ENCODE peak calls at places on chromosomes 7 and 10, in five cellular contexts. T is stromal cell of bone marrow, Z is thoracic aorta, L is kidney tubule cell, R is amygdala. K is an unnamed sample.
A peak's percentile ranks its signal among the peaks of the same experiment; 100 is the strongest.

GRCh38 chr7:99393363-99394187 is 14.8 kb downstream of the PDAP1 start:
- DNase-seq in T (no peak), Z (no peak), L (no peak), R (no peak), K (no peak)

GRCh38 chr10:34698979-34699378 is 116.1 kb downstream of the PARD3 start:
- DNase-seq in T (peak; percentile 67), Z (peak; percentile 9), L (peak; percentile 94), R (no peak), K (peak; percentile 66)

GRCh38 chr7:140403878-140404564 is at the start of gene RAB19:
- DNase-seq in T (no peak), Z (no peak), L (peak; percentile 76), R (no peak), K (no peak)

GRCh38 chr7:48213226-48213625 is 42.0 kb downstream of the ABCA13 start:
- DNase-seq in T (peak; percentile 1), Z (no peak), L (no peak), R (no peak), K (no peak)

GRCh38 chr10:45235823-45236222 is 79.6 kb downstream of the OR13A1 start:
- DNase-seq in T (peak; percentile 15), Z (no peak), L (peak; percentile 5), R (no peak), K (no peak)

GRCh38 chr7:129502708-129503685 is 666 bp downstream of the SMKR1 start:
- DNase-seq in T (no peak), Z (no peak), L (no peak), R (no peak), K (no peak)

GRCh38 chr7:77738871-77739270 is 42.6 kb downstream of the RSBN1L start:
- DNase-seq in T (no peak), Z (no peak), L (no peak), R (no peak), K (no peak)

GRCh38 chr10:94963901-94964300 is 25.4 kb downstream of the CYP2C9 start:
- DNase-seq in T (peak; percentile 7), Z (no peak), L (peak; percentile 61), R (no peak), K (no peak)

GRCh38 chr10:77388571-77388970 is 249.0 kb downstream of the KCNMA1 start:
- DNase-seq in T (no peak), Z (no peak), L (no peak), R (no peak), K (no peak)

GRCh38 chr10:31034041-31034918 is 2.6 kb upstream of the ZNF438 start:
- DNase-seq in T (peak; percentile 82), Z (no peak), L (peak; percentile 84), R (no peak), K (no peak)

GRCh38 chr10:96974348-96974747 is 142.2 kb downstream of the LCOR start:
- DNase-seq in T (no peak), Z (no peak), L (no peak), R (no peak), K (no peak)

GRCh38 chr10:110200518-110200917 is 6.9 kb upstream of the MXI1 start:
- DNase-seq in T (no peak), Z (no peak), L (no peak), R (no peak), K (no peak)

GRCh38 chr10:1026578-1026977 is 919 bp upstream of the IDI2 start:
- DNase-seq in T (no peak), Z (no peak), L (no peak), R (no peak), K (no peak)

GRCh38 chr10:5479481-5480161 is 19.7 kb downstream of the CALML5 start:
- DNase-seq in T (no peak), Z (no peak), L (no peak), R (no peak), K (peak; percentile 54)

GRCh38 chr10:83199357-83199756 is 940.0 kb upstream of the GHITM start:
- DNase-seq in T (no peak), Z (no peak), L (no peak), R (no peak), K (no peak)

GRCh38 chr7:149237502-149237901 is 1.9 kb upstream of the ZNF212 start:
- DNase-seq in T (no peak), Z (no peak), L (no peak), R (no peak), K (no peak)

GRCh38 chr10:11879387-11880168 is 56.4 kb downstream of the PROSER2 start:
- DNase-seq in T (no peak), Z (no peak), L (peak; percentile 32), R (no peak), K (no peak)

GRCh38 chr7:15571303-15571878 is 9.6 kb upstream of the AGMO start:
- DNase-seq in T (no peak), Z (no peak), L (no peak), R (no peak), K (no peak)

GRCh38 chr10:25082276-25083204 is 66.1 kb downstream of the THNSL1 start:
- DNase-seq in T (no peak), Z (no peak), L (no peak), R (no peak), K (no peak)

GRCh38 chr10:97714401-97715258 is 1.1 kb downstream of the MARVELD1 start:
- DNase-seq in T (peak; percentile 62), Z (peak; percentile 34), L (peak; percentile 62), R (no peak), K (peak; percentile 88)

GRCh38 chr7:107394831-107395230 is 75.0 kb upstream of the GPR22 start:
- DNase-seq in T (peak; percentile 39), Z (no peak), L (peak; percentile 3), R (no peak), K (no peak)

GRCh38 chr10:31739759-31740158 is 188.9 kb downstream of the ARHGAP12 start:
- DNase-seq in T (peak; percentile 79), Z (no peak), L (peak; percentile 47), R (no peak), K (no peak)

GRCh38 chr7:29483219-29484104 is 80.2 kb upstream of the PRR15 start:
- DNase-seq in T (no peak), Z (no peak), L (no peak), R (no peak), K (no peak)

GRCh38 chr10:12795318-12795717 is 206.2 kb downstream of the CCDC3 start:
- DNase-seq in T (no peak), Z (no peak), L (no peak), R (no peak), K (no peak)

GRCh38 chr10:86151613-86152012 is 215.0 kb downstream of the GRID1 start:
- DNase-seq in T (no peak), Z (no peak), L (no peak), R (no peak), K (no peak)

GRCh38 chr10:124605001-124605370 is 139.2 kb downstream of the FAM53B start:
- DNase-seq in T (no peak), Z (no peak), L (no peak), R (peak; percentile 85), K (no peak)

GRCh38 chr7:91082854-91083495 is 181.3 kb upstream of the FZD1 start:
- DNase-seq in T (peak; percentile 31), Z (no peak), L (peak; percentile 29), R (no peak), K (no peak)

GRCh38 chr7:158555034-158555520 is 32.5 kb downstream of the PTPRN2 start:
- DNase-seq in T (no peak), Z (no peak), L (no peak), R (no peak), K (no peak)

GRCh38 chr7:120743128-120743527 is 114.8 kb downstream of the TSPAN12 start:
- DNase-seq in T (no peak), Z (no peak), L (peak; percentile 74), R (no peak), K (no peak)